ENCODE peak calls at places on chromosomes 2 and 18, in five cellular contexts. One of them, this sample, is unnamed.

GRCh38 chr18:58321986-58322385 is 278.0 kb downstream of the NEDD4L start:
- DNase-seq in upper lobe of right lung: no peak
- DNase-seq in foreskin fibroblast: peak
- DNase-seq in GM12865: peak
- DNase-seq in central memory CD4-positive, alpha-beta T cell: peak
- DNase-seq in this sample: no peak

GRCh38 chr18:48786621-48787522 is 163.9 kb downstream of the SMAD7 start:
- DNase-seq in upper lobe of right lung: peak
- DNase-seq in foreskin fibroblast: no peak
- DNase-seq in GM12865: no peak
- DNase-seq in central memory CD4-positive, alpha-beta T cell: no peak
- DNase-seq in this sample: no peak

GRCh38 chr2:12584337-12584736 is 132.4 kb upstream of the TRIB2 start:
- DNase-seq in upper lobe of right lung: no peak
- DNase-seq in foreskin fibroblast: no peak
- DNase-seq in GM12865: no peak
- DNase-seq in central memory CD4-positive, alpha-beta T cell: no peak
- DNase-seq in this sample: no peak

GRCh38 chr2:55014962-55015939 is 35.0 kb downstream of the RTN4 start:
- DNase-seq in upper lobe of right lung: no peak
- DNase-seq in foreskin fibroblast: peak
- DNase-seq in GM12865: peak
- DNase-seq in central memory CD4-positive, alpha-beta T cell: peak
- DNase-seq in this sample: peak

GRCh38 chr2:190791347-190791982 is 89.2 kb upstream of the GLS start:
- DNase-seq in upper lobe of right lung: no peak
- DNase-seq in foreskin fibroblast: peak
- DNase-seq in GM12865: no peak
- DNase-seq in central memory CD4-positive, alpha-beta T cell: no peak
- DNase-seq in this sample: no peak

GRCh38 chr2:29475446-29476006 is 360.3 kb downstream of the CLIP4 start:
- DNase-seq in upper lobe of right lung: no peak
- DNase-seq in foreskin fibroblast: no peak
- DNase-seq in GM12865: no peak
- DNase-seq in central memory CD4-positive, alpha-beta T cell: no peak
- DNase-seq in this sample: no peak

GRCh38 chr2:37306024-37306423 is 18.6 kb downstream of the PRKD3 start:
- DNase-seq in upper lobe of right lung: no peak
- DNase-seq in foreskin fibroblast: no peak
- DNase-seq in GM12865: no peak
- DNase-seq in central memory CD4-positive, alpha-beta T cell: no peak
- DNase-seq in this sample: no peak

GRCh38 chr2:156435392-156435724 is 821 bp upstream of the GPD2 start:
- DNase-seq in upper lobe of right lung: no peak
- DNase-seq in foreskin fibroblast: no peak
- DNase-seq in GM12865: no peak
- DNase-seq in central memory CD4-positive, alpha-beta T cell: no peak
- DNase-seq in this sample: no peak

GRCh38 chr2:479505-480161 is 191.7 kb upstream of the ALKAL2 start:
- DNase-seq in upper lobe of right lung: no peak
- DNase-seq in foreskin fibroblast: no peak
- DNase-seq in GM12865: no peak
- DNase-seq in central memory CD4-positive, alpha-beta T cell: no peak
- DNase-seq in this sample: no peak

This sample was measured in naive B cell.